ENCODE peak calls at places on chromosomes 4 and X, in five cellular contexts. K is uterus, L is tibial artery, Z is brain microvascular endothelial cell, F is AG10803. A is an unnamed sample.

GRCh38 chr4:23001478-23001877 is 308.7 kb downstream of the GBA3 start:
- DNase-seq in K (no peak), L (no peak), Z (no peak), F (no peak), A (no peak)

GRCh38 chr4:125235971-125236370 is 78.8 kb upstream of the FAT4 start:
- DNase-seq in K (no peak), L (no peak), Z (no peak), F (no peak), A (no peak)

GRCh38 chrX:54452920-54453319 is 12.7 kb downstream of the TSR2 start:
- DNase-seq in K (no peak), L (no peak), Z (peak), F (peak), A (no peak)

GRCh38 chrX:13147758-13148157 is 103.3 kb upstream of the FAM9C start:
- DNase-seq in K (no peak), L (no peak), Z (no peak), F (no peak), A (no peak)

GRCh38 chr4:98568896-98569663 is 89.3 kb downstream of the TSPAN5 start:
- DNase-seq in K (no peak), L (no peak), Z (no peak), F (peak), A (no peak)

GRCh38 chrX:48864210-48864609 is 28.8 kb upstream of the PCSK1N start:
- DNase-seq in K (no peak), L (no peak), Z (peak), F (peak), A (no peak)

GRCh38 chr4:151743894-151744293 is 16.9 kb downstream of the GATB start:
- DNase-seq in K (no peak), L (no peak), Z (no peak), F (no peak), A (no peak)

GRCh38 chrX:47169273-47169672 is 24.3 kb downstream of the RBM10 start:
- DNase-seq in K (no peak), L (no peak), Z (no peak), F (no peak), A (no peak)

DNA sequence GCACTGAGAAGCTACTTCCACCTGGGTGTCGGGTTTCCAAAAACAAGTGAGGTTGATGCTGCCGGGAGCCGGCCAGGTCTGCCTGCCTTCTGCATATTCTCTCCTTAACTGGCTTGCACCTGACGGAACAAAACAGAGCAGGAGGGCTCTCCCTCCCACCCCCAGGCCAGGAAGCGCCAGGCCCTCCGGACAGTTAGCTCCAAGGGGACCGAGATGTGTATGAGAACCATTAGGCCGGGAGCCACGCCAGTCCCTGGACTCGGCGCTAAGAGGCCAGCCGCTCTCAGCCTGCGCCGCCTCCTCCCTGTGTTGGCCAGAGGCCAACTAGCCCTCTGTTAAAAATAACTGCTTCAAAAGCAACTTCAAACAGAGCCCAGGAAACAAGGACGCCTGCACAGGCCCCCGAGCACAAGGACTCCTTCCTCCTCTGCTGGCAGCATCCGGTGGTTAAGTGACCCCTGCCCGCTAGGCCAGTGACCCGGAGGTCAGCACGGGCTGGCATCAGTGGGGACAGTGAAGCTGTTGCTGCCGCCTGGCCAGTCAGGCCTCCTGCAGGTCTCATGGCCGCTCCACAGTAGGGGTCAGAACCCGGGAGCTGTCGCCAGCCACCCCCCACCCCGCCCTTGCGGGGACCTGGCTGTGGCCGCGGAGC is 107.9 kb downstream of the ABLIM2 start:
- DNase-seq in K (peak), L (peak), Z (peak), F (no peak), A (peak)
- H3K4me3 ChIP-seq in K (no peak), L (no peak), Z (no peak), F (no peak), A (peak)

GRCh38 chrX:41353964-41354363 is 20.0 kb downstream of the DDX3X start:
- DNase-seq in K (no peak), L (no peak), Z (no peak), F (no peak), A (no peak)
- H3K4me3 ChIP-seq in K (no peak), L (no peak), Z (no peak), F (no peak), A (no peak)

GRCh38 chr4:157217708-157218107 is 2.8 kb upstream of the GRIA2 start:
- DNase-seq in K (no peak), L (no peak), Z (no peak), F (peak), A (no peak)

GRCh38 chr4:157222764-157223145 is 2.2 kb downstream of the GRIA2 start:
- DNase-seq in K (peak), L (no peak), Z (no peak), F (no peak), A (no peak)

GRCh38 chr4:157221895-157222763 is 1.6 kb downstream of the GRIA2 start:
- DNase-seq in K (peak), L (peak), Z (no peak), F (no peak), A (no peak)

GRCh38 chr4:157221426-157221894 is 932 bp downstream of the GRIA2 start:
- DNase-seq in K (peak), L (no peak), Z (no peak), F (no peak), A (no peak)

DNA sequence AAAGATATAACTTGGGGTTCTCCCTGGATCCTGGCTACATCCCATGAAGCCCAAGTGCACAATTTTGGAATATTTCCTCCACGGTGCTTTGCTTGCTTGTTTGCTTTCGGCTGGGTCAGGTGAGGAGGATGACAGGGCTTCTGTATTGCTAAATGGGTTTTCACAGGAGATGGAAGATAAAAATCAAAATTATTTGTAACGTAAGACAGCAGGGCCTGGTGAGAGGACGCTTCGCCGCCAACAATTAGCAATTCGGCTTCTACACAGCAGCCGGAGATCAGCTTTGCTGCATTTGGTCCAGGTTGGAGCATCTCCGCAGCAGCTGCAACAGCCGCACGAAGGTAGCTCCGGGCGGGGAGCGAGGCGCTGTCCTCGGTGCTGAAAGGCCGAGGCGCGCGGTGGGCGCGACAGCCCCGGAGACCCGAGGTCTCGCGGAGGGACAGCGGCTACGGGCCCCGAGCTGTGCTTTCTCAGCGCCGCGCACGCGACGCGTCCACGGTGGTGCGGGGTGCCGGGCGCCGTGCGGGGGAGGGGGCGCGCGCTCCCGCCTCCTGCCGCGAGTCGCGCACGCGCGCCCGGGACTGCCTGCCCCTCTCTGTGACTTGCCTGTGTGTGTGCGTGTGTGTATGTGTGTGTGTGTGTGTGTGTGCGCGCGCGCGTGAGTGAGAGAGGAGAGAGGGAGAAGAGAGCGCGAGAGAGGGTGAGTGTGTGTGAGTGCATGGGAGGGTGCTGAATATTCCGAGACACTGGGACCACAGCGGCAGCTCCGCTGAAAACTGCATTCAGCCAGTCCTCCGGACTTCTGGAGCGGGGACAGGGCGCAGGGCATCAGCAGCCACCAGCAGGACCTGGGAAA is at the start of gene GRIA2:
- DNase-seq in K (peak), L (peak), Z (peak), F (peak), A (no peak)
- H3K4me3 ChIP-seq in K (peak), L (peak), Z (peak), F (peak), A (no peak)

GRCh38 chr4:140047781-140048180 is 106.2 kb downstream of the MAML3 start:
- DNase-seq in K (no peak), L (no peak), Z (no peak), F (no peak), A (no peak)

GRCh38 chr4:140046573-140046972 is 107.4 kb downstream of the MAML3 start:
- DNase-seq in K (no peak), L (no peak), Z (no peak), F (no peak), A (no peak)

GRCh38 chr4:140044314-140044991 is 109.5 kb downstream of the MAML3 start:
- DNase-seq in K (no peak), L (no peak), Z (no peak), F (peak), A (no peak)

GRCh38 chr4:140047017-140047640 is 106.9 kb downstream of the MAML3 start:
- DNase-seq in K (peak), L (peak), Z (no peak), F (no peak), A (peak)

DNA sequence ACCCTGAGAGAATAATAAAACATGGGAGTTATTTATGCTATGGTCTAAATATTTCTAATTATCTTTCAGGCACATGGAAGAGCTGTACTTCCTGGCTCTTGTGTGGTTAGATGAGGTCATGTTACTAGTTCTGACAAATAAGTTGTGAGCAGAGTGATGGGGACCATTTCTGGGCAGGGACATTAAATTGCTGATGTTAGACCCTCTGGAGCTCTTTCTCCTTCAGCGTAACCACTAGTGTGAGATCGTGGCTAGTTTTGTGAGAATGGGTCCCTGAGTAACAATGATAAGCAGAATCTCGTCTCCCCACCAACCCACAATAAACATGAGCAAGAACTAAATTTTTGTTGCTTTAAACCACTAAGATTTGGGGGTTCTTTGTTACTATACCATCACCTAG is 107.9 kb downstream of the MAML3 start:
- DNase-seq in K (no peak), L (no peak), Z (no peak), F (no peak), A (no peak)
- H3K4me3 ChIP-seq in K (no peak), L (no peak), Z (no peak), F (no peak), A (no peak)

GRCh38 chrX:154366666-154367055 is 7.8 kb downstream of the FLNA start:
- DNase-seq in K (no peak), L (peak), Z (no peak), F (peak), A (no peak)
- H3K4me3 ChIP-seq in K (no peak), L (peak), Z (no peak), F (peak), A (no peak)

GRCh38 chrX:2628751-2629315 is 62.3 kb upstream of the CD99 start:
- DNase-seq in K (no peak), L (no peak), Z (no peak), F (no peak), A (no peak)
- H3K4me3 ChIP-seq in K (no peak), L (no peak), Z (no peak), F (no peak), A (no peak)

GRCh38 chr4:82043081-82043808 is 330.5 kb downstream of the HNRNPD start:
- DNase-seq in K (no peak), L (no peak), Z (no peak), F (no peak), A (no peak)
- H3K4me3 ChIP-seq in K (no peak), L (no peak), Z (no peak), F (no peak), A (no peak)

DNA sequence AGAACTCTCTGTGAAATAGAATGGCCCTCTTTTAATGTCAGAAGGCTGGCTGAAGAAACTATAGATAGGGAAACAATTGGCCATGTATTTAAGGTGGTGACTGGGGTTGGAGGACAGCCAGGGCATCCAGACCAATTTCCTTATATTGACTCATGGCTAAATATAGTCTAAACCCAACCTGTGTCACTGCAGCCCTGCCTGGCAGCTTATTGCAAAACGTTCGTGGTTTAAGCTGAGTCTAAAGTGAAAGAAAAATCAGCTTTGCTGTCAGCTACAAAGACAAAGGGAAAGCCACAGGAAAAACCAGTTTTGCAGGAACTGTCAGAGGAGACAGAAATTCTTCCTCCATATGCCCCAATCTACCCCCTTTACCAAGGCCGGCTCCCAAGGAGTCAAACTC is 902.8 kb upstream of the NDST4 start:
- DNase-seq in K (no peak), L (no peak), Z (peak), F (peak), A (no peak)
- H3K4me3 ChIP-seq in K (no peak), L (no peak), Z (peak), F (no peak), A (no peak)

GRCh38 chr4:112111306-112111705 is 33.9 kb upstream of the FAM241A start:
- DNase-seq in K (no peak), L (no peak), Z (no peak), F (no peak), A (no peak)

GRCh38 chr4:112113786-112114185 is 31.5 kb upstream of the FAM241A start:
- DNase-seq in K (no peak), L (no peak), Z (no peak), F (no peak), A (no peak)

GRCh38 chr4:112114452-112114851 is 30.8 kb upstream of the FAM241A start:
- DNase-seq in K (no peak), L (no peak), Z (no peak), F (no peak), A (no peak)

GRCh38 chr4:112109455-112110425 is 35.5 kb upstream of the FAM241A start:
- DNase-seq in K (no peak), L (no peak), Z (peak), F (no peak), A (no peak)

GRCh38 chr4:112112590-112113170 is 32.6 kb upstream of the FAM241A start:
- DNase-seq in K (no peak), L (no peak), Z (no peak), F (no peak), A (no peak)
- H3K4me3 ChIP-seq in K (no peak), L (no peak), Z (no peak), F (no peak), A (no peak)

A was measured in right atrium auricular region.